ENCODE peak calls at places on chromosomes 6 and 20, in five cellular contexts. R is GM23338, J is PC-3, Y is PC-9, C is MM.1S. K is an unnamed sample. For H3F3A, the result is how much of the 10 kb centered on the place peaks cover.

GRCh38 chr6:72943699-72944098 is 281.6 kb downstream of the KHDC1L start:
- DNase-seq in R (no peak), J (no peak), Y (no peak), C (no peak), K (no peak)

GRCh38 chr6:53432318-53433161 is 83.8 kb upstream of the ELOVL5 start:
- DNase-seq in R (no peak), J (peak), Y (peak), C (no peak), K (no peak)

GRCh38 chr6:117440558-117441525 is 15.1 kb upstream of the ROS1 start:
- DNase-seq in R (no peak), J (peak), Y (no peak), C (no peak), K (no peak)

GRCh38 chr6:150026976-150027805 is 1.9 kb upstream of the RAET1L start:
- DNase-seq in R (no peak), J (no peak), Y (no peak), C (no peak), K (no peak)

GRCh38 chr6:132820629-132821381 is 6.4 kb downstream of the RPS12 start:
- DNase-seq in R (peak), J (peak), Y (no peak), C (no peak), K (no peak)

GRCh38 chr20:1569417-1569861 is 11.9 kb upstream of the SIRPD start:
- DNase-seq in R (no peak), J (peak), Y (peak), C (no peak), K (no peak)

GRCh38 chr6:82555801-82556200 is 192.2 kb downstream of the TPBG start:
- DNase-seq in R (no peak), J (peak), Y (no peak), C (no peak), K (no peak)

GRCh38 chr6:154410619-154411044 is 54.0 kb upstream of the IPCEF1 start:
- DNase-seq in R (peak), J (peak), Y (peak), C (no peak), K (no peak)

GRCh38 chr6:144266091-144266649 is 19.0 kb upstream of the UTRN start:
- DNase-seq in R (peak), J (peak), Y (peak), C (no peak), K (peak)

GRCh38 chr6:120096861-120097260 is 747.3 kb upstream of the MAN1A1 start:
- DNase-seq in R (no peak), J (no peak), Y (no peak), C (no peak), K (no peak)

GRCh38 chr20:58231678-58232077 is 3.2 kb upstream of the ANKRD60 start:
- DNase-seq in R (peak), J (no peak), Y (no peak), C (no peak), K (peak)

GRCh38 chr6:101178748-101179147 is 214.8 kb upstream of the GRIK2 start:
- DNase-seq in R (no peak), J (peak), Y (no peak), C (no peak), K (no peak)

GRCh38 chr6:54681987-54682386 is 164.6 kb upstream of the FAM83B start:
- DNase-seq in R (no peak), J (peak), Y (peak), C (no peak), K (no peak)

GRCh38 chr6:2840794-2841061 is 935 bp downstream of the SERPINB1 start:
- DNase-seq in R (no peak), J (no peak), Y (no peak), C (no peak), K (no peak)

GRCh38 chr6:44725070-44725469 is 337.6 kb downstream of the CDC5L start:
- DNase-seq in R (no peak), J (peak), Y (no peak), C (no peak), K (no peak)

GRCh38 chr6:44722736-44723135 is 335.2 kb downstream of the CDC5L start:
- DNase-seq in R (no peak), J (no peak), Y (no peak), C (no peak), K (no peak)

GRCh38 chr6:44717431-44717830 is 329.9 kb downstream of the CDC5L start:
- DNase-seq in R (no peak), J (no peak), Y (no peak), C (no peak), K (no peak)

GRCh38 chr6:44727651-44728630 is 340.4 kb downstream of the CDC5L start:
- DNase-seq in R (peak), J (no peak), Y (no peak), C (no peak), K (no peak)

DNA sequence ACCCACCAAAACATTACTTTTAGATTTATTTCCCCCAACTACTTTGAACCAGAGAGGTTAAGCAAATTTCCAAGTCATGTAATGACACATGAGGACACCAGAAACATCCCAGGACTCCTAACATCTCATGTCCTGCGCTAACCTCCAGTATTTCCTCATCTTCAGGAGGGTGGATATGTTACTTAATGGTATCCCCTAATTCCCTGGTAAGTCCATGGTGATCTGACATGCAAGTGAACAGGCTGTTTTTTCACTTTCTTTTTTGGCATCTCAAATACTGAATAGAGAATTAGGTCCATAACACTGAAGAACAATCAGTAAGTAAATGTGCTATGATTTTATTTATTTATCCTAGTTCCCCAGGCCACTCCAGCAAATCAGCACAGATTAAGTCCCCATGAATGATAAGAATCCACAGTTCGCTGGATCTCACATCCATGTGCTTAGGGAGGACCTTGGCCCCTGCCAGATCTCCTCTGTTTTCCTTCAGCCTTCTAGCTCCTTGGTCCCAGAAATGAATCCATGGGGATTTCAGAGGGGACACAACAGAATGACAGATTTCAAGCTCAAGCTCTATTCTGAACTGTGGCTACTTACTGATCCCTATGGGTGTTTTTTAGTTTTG is 334.6 kb downstream of the CDC5L start:
- DNase-seq in R (no peak), J (no peak), Y (no peak), C (no peak), K (no peak)
- TF ChIP-seq EZH2 in R (no peak), J (no peak), Y (no peak), C (no peak), K (no peak)

GRCh38 chr20:35726759-35727711 is 15.0 kb downstream of the RBM39 start:
- DNase-seq in R (no peak), J (no peak), Y (no peak), C (no peak), K (no peak)
- H3F3A ChIP-seq in R (under half), J (under half), Y (half or more), C (under half), K (under half)

GRCh38 chr20:5214826-5215225 is 88.0 kb downstream of the CDS2 start:
- DNase-seq in R (peak), J (no peak), Y (no peak), C (no peak), K (no peak)

GRCh38 chr20:5215592-5216304 is 88.9 kb downstream of the CDS2 start:
- DNase-seq in R (no peak), J (no peak), Y (no peak), C (no peak), K (no peak)

GRCh38 chr20:5212897-5213296 is 86.1 kb downstream of the CDS2 start:
- DNase-seq in R (no peak), J (no peak), Y (no peak), C (no peak), K (no peak)

GRCh38 chr20:5216663-5217062 is 89.9 kb downstream of the CDS2 start:
- DNase-seq in R (peak), J (no peak), Y (no peak), C (no peak), K (no peak)

DNA sequence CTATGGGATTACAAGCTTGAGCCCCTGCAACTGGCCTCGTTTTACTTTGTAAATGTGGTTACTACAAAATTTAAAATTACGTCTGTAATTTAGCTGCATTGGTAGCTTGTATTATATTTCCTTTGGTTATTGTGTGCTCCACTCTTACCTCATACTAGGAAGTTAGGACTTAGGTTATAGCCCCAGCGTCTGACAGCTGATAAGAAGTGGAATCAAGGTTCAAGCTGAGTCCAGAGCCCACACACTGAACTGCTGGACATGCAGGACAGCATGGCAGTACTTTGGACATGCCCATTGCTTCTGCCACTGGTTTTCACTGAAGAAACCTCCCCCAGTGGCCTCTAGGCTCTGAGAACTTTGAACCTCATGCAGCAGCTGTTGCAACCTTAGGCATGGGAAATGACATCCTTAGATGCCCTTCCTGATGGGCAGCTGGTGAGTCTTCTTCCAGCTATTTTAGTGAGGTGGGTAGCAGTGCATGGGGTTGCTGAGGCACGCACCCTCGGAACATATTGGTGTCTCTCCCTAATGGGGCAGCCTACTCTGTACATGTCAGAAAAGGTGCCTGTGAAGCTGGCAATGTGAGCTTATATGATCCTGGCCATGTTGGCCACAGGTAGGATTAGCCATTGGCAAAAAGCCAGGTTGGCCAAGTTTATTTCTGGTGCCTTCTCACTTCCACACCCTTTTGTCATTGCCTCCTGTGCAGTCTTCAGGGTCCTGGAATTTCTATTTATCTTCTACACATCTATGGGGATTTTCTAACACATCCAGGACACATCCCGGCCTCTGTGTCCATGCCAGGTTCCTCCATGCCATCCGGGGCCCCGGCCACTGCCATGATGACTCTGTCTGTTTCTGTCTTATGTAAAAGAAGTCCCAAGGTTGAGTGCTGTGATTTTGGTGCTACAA is 85.3 kb downstream of the CDS2 start:
- DNase-seq in R (no peak), J (no peak), Y (no peak), C (no peak), K (no peak)
- TF ChIP-seq CTCF in R (no peak), J (no peak), Y (no peak), C (no peak), K (no peak)

GRCh38 chr20:36303831-36304230 is 2.3 kb upstream of the DLGAP4 start:
- DNase-seq in R (no peak), J (no peak), Y (no peak), C (no peak), K (no peak)
- TF ChIP-seq EZH2 in R (no peak), J (no peak), Y (no peak), C (no peak), K (no peak)

GRCh38 chr6:111592726-111593515 is 12.8 kb downstream of the TRAF3IP2 start:
- DNase-seq in R (peak), J (no peak), Y (no peak), C (no peak), K (peak)
- H3F3A ChIP-seq in R (under half), J (under half), Y (under half), C (under half), K (under half)

DNA sequence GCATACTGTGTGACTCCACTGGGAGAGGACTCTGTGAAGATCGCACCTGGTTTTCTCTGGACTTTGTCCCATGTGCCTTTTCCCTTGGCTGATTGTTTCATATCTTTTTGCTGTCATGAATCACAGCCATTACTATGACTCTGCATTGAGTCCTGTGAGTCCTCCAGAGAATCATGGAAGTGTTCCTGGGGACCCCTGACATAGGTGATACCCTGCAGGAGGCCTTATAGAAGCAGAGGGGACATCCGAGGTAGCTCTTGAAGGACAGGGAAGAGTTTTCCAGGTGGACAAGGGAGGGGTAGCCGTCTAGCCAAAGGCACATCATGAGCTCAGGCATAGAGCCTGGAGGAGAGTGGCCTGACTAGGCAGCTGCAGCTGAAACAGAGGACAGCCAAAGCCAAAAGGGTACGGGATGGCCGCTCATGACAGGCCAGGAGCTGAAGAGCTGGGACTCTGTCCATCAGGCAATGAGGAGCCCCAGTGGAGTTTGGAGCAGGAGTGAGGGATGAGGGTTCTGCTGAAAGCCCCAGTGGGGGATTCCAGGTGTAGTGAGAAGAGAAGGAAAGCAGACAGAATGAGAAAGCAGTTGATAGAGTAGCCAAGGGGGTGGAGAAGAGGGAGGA is 86.6 kb upstream of the TOX2 start:
- DNase-seq in R (no peak), J (no peak), Y (no peak), C (no peak), K (no peak)
- TF ChIP-seq CTCF in R (no peak), J (no peak), Y (no peak), C (no peak), K (no peak)

K was measured in neural progenitor cell.